ENCODE peak calls at places on chromosomes 6 and 20, in six cellular contexts. C is IMR-90, K is H1, Z is neuronal stem cell, V is trophoblast cell, D is mesendoderm. X is an unnamed sample.

GRCh38 chr20:24965065-24965919 is 16.2 kb downstream of the CST7 start:
- DNase-seq in V (no peak), Z (no peak), C (no peak), D (no peak), K (peak; percentile 26), X (peak; percentile 12)

GRCh38 chr6:47146426-47147174 is 104.5 kb upstream of the ADGRF1 start:
- DNase-seq in C (peak; percentile 43), D (peak; percentile 57), K (no peak), Z (no peak), V (no peak), X (no peak)

GRCh38 chr6:170029416-170030283 is 261.2 kb downstream of the DLL1 start:
- DNase-seq in V (no peak), D (no peak), C (no peak), Z (no peak), K (no peak), X (no peak)

GRCh38 chr6:156955494-156956183 is 178.5 kb downstream of the ARID1B start:
- DNase-seq in Z (no peak), C (no peak), D (no peak), V (no peak), K (no peak), X (no peak)

GRCh38 chr20:47244451-47244850 is 112.0 kb downstream of the ZMYND8 start:
- DNase-seq in K (no peak), C (no peak), D (no peak), Z (no peak), V (no peak), X (no peak)

GRCh38 chr20:60884277-60884676 is 367.8 kb upstream of the CDH4 start:
- DNase-seq in D (no peak), C (no peak), K (no peak), V (no peak), Z (no peak), X (no peak)

GRCh38 chr6:152124432-152125074 is 317.1 kb downstream of the ESR1 start:
- DNase-seq in C (peak; percentile 75), V (no peak), D (peak; percentile 67), Z (peak; percentile 20), K (no peak), X (no peak)

GRCh38 chr6:158756977-158757752 is 62.0 kb downstream of the EZR start:
- DNase-seq in C (no peak), V (no peak), K (no peak), D (no peak), Z (no peak), X (no peak)

DNA sequence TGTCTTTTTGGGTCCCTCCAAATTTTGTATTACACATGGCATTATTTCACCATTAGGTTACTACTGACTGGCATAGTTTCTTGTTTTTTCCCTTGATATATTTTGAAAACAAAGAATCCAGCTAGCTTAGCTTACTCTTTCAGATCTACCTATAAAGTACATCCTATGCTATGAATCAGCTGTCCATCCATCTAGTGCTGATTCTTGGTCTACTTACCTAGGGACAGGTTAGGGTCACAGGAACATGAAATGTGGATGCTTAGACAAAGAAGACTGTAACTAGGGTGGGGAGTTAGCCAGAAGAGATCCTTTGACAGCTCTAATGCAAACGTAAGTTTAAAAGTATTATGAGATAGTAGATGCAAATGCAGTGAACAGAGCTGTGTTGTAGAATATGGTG is 91.7 kb downstream of the NKAIN2 start:
- DNase-seq in K (no peak), C (no peak), Z (no peak), V (no peak), D (no peak), X (no peak)
- H3K4me1 ChIP-seq in K (no peaks in the 10 kb centered on the region), C (no peaks in the 10 kb centered on the region), Z (no peaks in the 10 kb centered on the region), V (no peaks in the 10 kb centered on the region), D (no peaks in the 10 kb centered on the region), X (no peaks in the 10 kb centered on the region)

GRCh38 chr6:121932071-121933009 is 467.1 kb upstream of the HSF2 start:
- DNase-seq in K (peak; percentile 49), Z (peak; percentile 18), V (peak; percentile 21), D (peak; percentile 99), C (peak; percentile 95), X (peak; percentile 93)
- H3K4ac ChIP-seq in K (no peak overlapping the region), Z (no peak overlapping the region), V (no peak overlapping the region), D (peak overlapping the region; percentile 81), C (peak overlapping the region; percentile 53), X (no peak overlapping the region)

DNA sequence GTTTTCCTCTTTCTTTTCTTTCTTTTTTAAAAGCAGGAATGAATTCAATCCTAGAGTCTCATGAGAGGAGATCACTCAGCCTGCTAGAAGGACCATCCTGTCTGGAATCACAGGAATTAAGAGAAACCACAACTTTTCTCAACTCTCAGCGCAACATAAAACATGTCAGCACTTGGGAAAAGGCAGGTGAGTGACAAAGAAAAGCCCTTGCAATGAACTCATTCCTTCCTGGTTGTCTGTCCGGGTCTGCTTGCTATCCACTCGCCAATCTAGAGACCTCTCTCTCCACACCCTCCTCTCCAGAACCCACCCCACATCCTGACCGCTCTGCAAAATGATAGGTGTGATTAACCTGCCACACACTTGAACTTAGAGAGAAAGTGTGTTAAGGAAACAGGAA is 253.8 kb downstream of the LY86 start:
- DNase-seq in V (no peak), D (no peak), C (no peak), K (no peak), Z (no peak), X (no peak)
- H3K4me1 ChIP-seq in V (peaks cover 13% of the 10 kb centered on the region), D (no peaks in the 10 kb centered on the region), C (peaks cover 6% of the 10 kb centered on the region), K (no peaks in the 10 kb centered on the region), Z (no peaks in the 10 kb centered on the region), X (peaks cover 3% of the 10 kb centered on the region)

DNA sequence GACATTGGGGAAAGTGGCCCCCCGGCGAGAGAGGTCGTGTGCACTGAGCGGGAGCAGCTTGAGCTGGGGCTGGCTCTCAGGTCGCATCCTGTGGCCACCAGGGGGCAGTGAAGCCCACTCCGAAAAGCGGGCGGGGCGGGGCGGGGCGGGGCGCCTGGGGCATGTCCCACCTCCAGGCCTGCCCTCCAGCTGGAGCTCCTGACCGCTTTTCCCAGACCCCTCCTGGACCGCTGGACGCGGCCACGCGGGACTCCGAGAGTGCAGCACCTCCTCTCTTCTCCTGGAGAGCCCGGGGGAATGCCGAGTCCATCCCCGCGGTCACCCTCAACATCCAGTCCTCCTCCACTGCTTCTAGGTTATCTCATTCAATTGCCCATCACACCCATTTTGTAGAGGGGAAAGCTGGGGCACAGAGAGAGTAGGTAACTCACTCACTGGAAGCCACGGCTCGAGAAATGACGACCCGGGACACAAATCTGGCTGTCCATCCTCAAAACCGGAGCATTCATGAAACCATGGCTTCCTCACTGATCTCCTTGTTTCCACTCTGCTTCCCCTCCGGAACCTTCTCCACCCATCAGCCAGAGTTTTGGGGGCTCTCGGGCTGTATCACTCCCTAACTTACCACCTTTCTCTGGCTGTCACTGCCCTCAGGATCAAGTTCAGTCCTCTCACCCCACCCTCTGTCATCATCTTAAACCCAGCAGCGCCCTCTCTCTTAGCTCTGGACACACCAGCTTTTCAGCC is 24.1 kb downstream of the COX4I2 start:
- DNase-seq in D (peak; percentile 89), K (peak; percentile 88), C (peak; percentile 54), V (peak; percentile 54), Z (peak; percentile 63), X (peak; percentile 93)
- H3K4ac ChIP-seq in D (no peak overlapping the region), K (no peak overlapping the region), C (peak overlapping the region; percentile 95), V (peak overlapping the region; percentile 22), Z (no peak overlapping the region), X (no peak overlapping the region)

GRCh38 chr6:82954937-82955577 is 110.6 kb downstream of the UBE3D start:
- DNase-seq in K (no peak), Z (no peak), C (peak; percentile 91), V (no peak), D (no peak), X (no peak)
- H3K4me1 ChIP-seq in K (peaks cover 4% of the 10 kb centered on the region), Z (no peaks in the 10 kb centered on the region), C (peaks cover 32% of the 10 kb centered on the region), V (peaks cover 6% of the 10 kb centered on the region), D (peaks cover 11% of the 10 kb centered on the region), X (peaks cover 5% of the 10 kb centered on the region)

DNA sequence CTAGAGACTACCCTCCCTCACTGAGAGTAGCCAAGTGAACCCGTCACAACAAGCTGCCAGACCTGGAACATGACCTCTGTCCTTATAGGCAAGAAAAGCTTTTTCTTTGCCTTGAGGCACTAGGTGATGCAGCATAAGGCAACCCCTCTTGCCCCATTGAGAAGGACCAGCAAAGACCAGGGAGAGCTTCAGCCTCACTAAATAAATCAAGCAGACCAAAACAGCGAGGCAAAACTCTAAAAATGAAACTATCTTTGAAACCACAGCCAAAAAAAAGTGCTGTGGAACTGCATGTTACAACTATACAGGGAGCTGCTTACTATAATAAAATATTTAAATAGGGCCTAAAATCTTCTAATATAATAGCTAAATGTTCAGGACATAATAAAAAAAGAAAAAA is 62.5 kb upstream of the FAM83B start:
- DNase-seq in V (no peak), K (no peak), C (peak; percentile 1), Z (no peak), D (no peak), X (no peak)
- H3K4ac ChIP-seq in V (no peak overlapping the region), K (no peak overlapping the region), C (peak overlapping the region; percentile 58), Z (no peak overlapping the region), D (no peak overlapping the region), X (no peak overlapping the region)

GRCh38 chr20:57679113-57679512 is 30.7 kb downstream of the PMEPA1 start:
- DNase-seq in Z (no peak), D (no peak), K (no peak), C (no peak), V (no peak), X (no peak)

GRCh38 chr20:57680131-57680716 is 29.6 kb downstream of the PMEPA1 start:
- DNase-seq in C (no peak), D (no peak), K (no peak), V (no peak), Z (no peak), X (no peak)

GRCh38 chr20:57676517-57677322 is 33.1 kb downstream of the PMEPA1 start:
- DNase-seq in D (no peak), V (no peak), C (no peak), K (no peak), Z (no peak), X (no peak)

GRCh38 chr20:57677323-57677982 is 32.4 kb downstream of the PMEPA1 start:
- DNase-seq in K (no peak), C (no peak), D (no peak), V (no peak), Z (no peak), X (no peak)

GRCh38 chr20:57678340-57678739 is 31.5 kb downstream of the PMEPA1 start:
- DNase-seq in C (no peak), K (no peak), D (no peak), Z (no peak), V (no peak), X (no peak)
- H3K4me1 ChIP-seq in C (no peaks in the 10 kb centered on the region), K (peaks cover 38% of the 10 kb centered on the region), D (peaks cover 7% of the 10 kb centered on the region), Z (peaks cover 3% of the 10 kb centered on the region), V (peaks cover 20% of the 10 kb centered on the region), X (peaks cover 29% of the 10 kb centered on the region)

X was measured in H9.